ENCODE peak calls at places on chromosomes 6 and 20, in five cellular contexts. R, I, U, M and H are unnamed samples.

GRCh38 chr6:112308476-112308875 is 38.7 kb upstream of the RFPL4B start:
- DNase-seq in R (no peak), I (peak), U (no peak), M (no peak), H (no peak)

GRCh38 chr6:144469144-144469575 is 184.0 kb downstream of the UTRN start:
- DNase-seq in R (no peak), I (no peak), U (no peak), M (no peak), H (no peak)

GRCh38 chr6:77430506-77430905 is 32.8 kb downstream of the HTR1B start:
- DNase-seq in R (no peak), I (no peak), U (no peak), M (no peak), H (no peak)

GRCh38 chr20:4684837-4685413 is 36.8 kb upstream of the PRND start:
- DNase-seq in R (peak), I (peak), U (no peak), M (no peak), H (no peak)

GRCh38 chr6:170035896-170036295 is 255.0 kb downstream of the DLL1 start:
- DNase-seq in R (peak), I (no peak), U (no peak), M (peak), H (no peak)

GRCh38 chr20:62420846-62421715 is 6.3 kb downstream of the RBBP8NL start:
- DNase-seq in R (no peak), I (no peak), U (no peak), M (no peak), H (no peak)

GRCh38 chr6:159985296-159985940 is 16.5 kb downstream of the IGF2R start:
- DNase-seq in R (no peak), I (peak), U (no peak), M (no peak), H (no peak)

GRCh38 chr6:83168556-83168955 is 24.5 kb downstream of the PGM3 start:
- DNase-seq in R (no peak), I (no peak), U (no peak), M (no peak), H (no peak)

GRCh38 chr6:49606696-49607390 is 29.8 kb downstream of the RHAG start:
- DNase-seq in R (peak), I (peak), U (no peak), M (no peak), H (no peak)

GRCh38 chr6:131754715-131755567 is 44.1 kb upstream of the CTAGE9 start:
- DNase-seq in R (no peak), I (peak), U (no peak), M (no peak), H (no peak)

GRCh38 chr6:109095036-109095820 is at the start of gene CEP57L1:
- DNase-seq in R (peak), I (peak), U (peak), M (peak), H (peak)

GRCh38 chr6:150541587-150541986 is 58.1 kb upstream of the PLEKHG1 start:
- DNase-seq in R (no peak), I (no peak), U (no peak), M (no peak), H (no peak)

GRCh38 chr20:23245553-23246128 is 105.0 kb upstream of the NXT1 start:
- DNase-seq in R (peak), I (no peak), U (no peak), M (no peak), H (no peak)

GRCh38 chr6:125787791-125788190 is 3.0 kb upstream of the NCOA7 start:
- DNase-seq in R (peak), I (peak), U (no peak), M (no peak), H (no peak)

GRCh38 chr6:158485411-158485810 is 74.5 kb upstream of the TMEM181 start:
- DNase-seq in R (no peak), I (peak), U (no peak), M (no peak), H (no peak)

GRCh38 chr6:100346828-100347227 is 117.9 kb downstream of the SIM1 start:
- DNase-seq in R (no peak), I (peak), U (no peak), M (no peak), H (no peak)

GRCh38 chr6:107679457-107679856 is 144.7 kb downstream of the SCML4 start:
- DNase-seq in R (peak), I (peak), U (no peak), M (no peak), H (no peak)

GRCh38 chr6:27553123-27553904 is 80.4 kb upstream of the ZNF184 start:
- DNase-seq in R (no peak), I (peak), U (no peak), M (no peak), H (no peak)

GRCh38 chr6:33926451-33926850 is 122.6 kb upstream of the MLN start:
- DNase-seq in R (no peak), I (peak), U (no peak), M (no peak), H (no peak)

GRCh38 chr6:42368156-42368555 is 83.6 kb downstream of the TRERF1 start:
- DNase-seq in R (no peak), I (no peak), U (no peak), M (no peak), H (no peak)

GRCh38 chr20:10715035-10715434 is 41.2 kb upstream of the JAG1 start:
- DNase-seq in R (no peak), I (peak), U (no peak), M (no peak), H (no peak)

GRCh38 chr20:8213270-8213669 is 81.2 kb downstream of the PLCB1 start:
- DNase-seq in R (no peak), I (no peak), U (no peak), M (no peak), H (no peak)
- H3K27ac ChIP-seq in R (peak), I (no peak), U (no peak), M (no peak), H (no peak)

DNA sequence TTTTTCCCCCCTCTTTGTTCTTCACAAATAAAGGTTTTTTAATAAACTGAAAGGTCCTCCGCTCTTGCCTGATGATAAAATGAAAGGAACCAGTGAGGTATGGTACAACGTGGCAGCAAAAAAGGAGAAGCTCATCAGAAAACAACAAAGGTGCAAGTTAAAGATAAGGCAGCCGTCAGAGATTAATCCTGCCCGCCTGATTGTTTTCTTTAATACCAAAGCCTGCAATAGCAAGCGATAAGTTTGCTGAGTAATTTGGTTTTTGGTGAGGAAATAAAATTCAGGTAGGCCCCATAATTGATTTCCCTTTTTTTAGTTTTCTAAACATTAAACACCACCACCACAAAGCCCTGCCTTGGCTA is 177.9 kb downstream of the MBOAT1 start:
- DNase-seq in R (no peak), I (no peak), U (no peak), M (no peak), H (no peak)
- H3K27ac ChIP-seq in R (no peak), I (no peak), U (no peak), M (no peak), H (no peak)

GRCh38 chr6:15312500-15312899 is 66.6 kb downstream of the JARID2 start:
- DNase-seq in R (no peak), I (peak), U (no peak), M (no peak), H (no peak)
- H3K27ac ChIP-seq in R (peak), I (peak), U (no peak), M (no peak), H (no peak)

GRCh38 chr6:148339766-148340165 is 2.9 kb upstream of the SASH1 start:
- DNase-seq in R (no peak), I (no peak), U (no peak), M (no peak), H (no peak)

GRCh38 chr6:148343383-148343782 is 745 bp downstream of the SASH1 start:
- DNase-seq in R (no peak), I (peak), U (no peak), M (no peak), H (no peak)

GRCh38 chr6:148342146-148343027 is at the start of gene SASH1:
- DNase-seq in R (peak), I (peak), U (peak), M (peak), H (peak)

GRCh38 chr6:148343028-148343374 is 363 bp downstream of the SASH1 start:
- DNase-seq in R (no peak), I (no peak), U (peak), M (no peak), H (peak)

GRCh38 chr6:148340586-148341297 is 1.9 kb upstream of the SASH1 start:
- DNase-seq in R (no peak), I (no peak), U (no peak), M (no peak), H (no peak)
- H3K27ac ChIP-seq in R (no peak), I (no peak), U (no peak), M (no peak), H (no peak)

DNA sequence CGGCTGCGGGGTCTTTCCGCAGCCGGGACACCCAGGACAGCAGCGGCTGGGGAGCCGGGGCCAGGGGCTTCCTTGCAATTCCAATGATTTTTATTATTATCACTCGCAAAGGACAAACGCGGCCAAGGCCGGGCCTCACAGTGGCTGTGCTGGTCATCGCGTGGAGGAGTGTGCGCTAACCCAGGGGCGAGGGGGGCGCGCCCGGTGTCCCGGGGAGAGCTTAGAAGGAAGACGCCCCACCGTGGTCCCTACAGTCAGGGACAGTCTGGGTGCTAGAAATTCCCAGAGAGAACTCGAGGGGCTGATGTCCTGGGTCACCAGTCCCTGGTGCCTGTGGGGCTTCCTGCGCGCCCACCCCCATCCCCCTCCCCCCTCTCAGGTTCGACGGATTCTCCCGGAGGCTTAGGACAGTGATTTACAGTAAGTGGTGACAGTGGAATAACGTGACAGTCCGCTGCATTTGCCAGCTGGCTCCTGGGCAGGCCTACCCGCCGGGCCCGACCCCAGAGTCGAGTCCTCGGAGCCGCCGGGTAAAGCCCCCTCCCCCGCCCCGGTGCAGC is 9.5 kb downstream of the FOXC1 start:
- DNase-seq in R (no peak), I (no peak), U (no peak), M (peak), H (no peak)
- H3K27ac ChIP-seq in R (peak), I (no peak), U (no peak), M (no peak), H (no peak)

DNA sequence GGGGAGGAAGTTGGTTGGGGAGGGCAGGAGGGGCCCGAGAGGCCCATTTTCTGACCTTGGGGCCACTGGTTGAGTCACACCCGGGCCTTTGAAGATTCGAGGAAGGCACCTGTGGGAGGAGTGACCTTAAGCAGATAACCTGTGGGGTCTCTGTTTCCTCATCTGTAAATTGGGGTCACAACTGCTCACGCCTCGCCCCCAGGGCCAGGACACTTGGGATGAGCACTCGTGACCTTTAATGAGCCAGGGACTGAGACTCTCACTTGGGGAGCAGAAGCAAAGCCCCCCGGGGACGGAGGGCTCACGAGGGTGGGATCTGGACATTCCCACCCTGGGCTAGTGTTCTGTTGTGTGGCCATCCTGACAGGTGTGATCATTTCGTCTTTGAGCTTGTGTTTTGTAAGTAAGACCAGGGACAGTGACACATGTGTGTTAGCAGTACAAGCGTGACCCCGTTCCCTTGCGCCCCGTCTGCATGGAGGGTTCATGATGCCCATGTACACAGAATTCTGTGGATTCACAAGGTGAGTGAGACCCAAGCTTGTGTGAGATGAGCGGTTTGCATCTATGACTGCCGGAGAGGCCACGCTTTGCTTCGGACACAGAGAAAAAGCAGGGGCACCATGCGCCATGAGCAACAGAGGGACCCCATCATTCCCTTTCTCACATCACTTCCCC is 79.3 kb upstream of the PMEPA1 start:
- DNase-seq in R (no peak), I (no peak), U (no peak), M (peak), H (no peak)
- H3K27ac ChIP-seq in R (no peak), I (no peak), U (no peak), M (no peak), H (no peak)

GRCh38 chr6:11608600-11609323 is 71.2 kb downstream of the TMEM170B start:
- DNase-seq in R (no peak), I (no peak), U (no peak), M (no peak), H (no peak)
- H3K27ac ChIP-seq in R (peak), I (peak), U (peak), M (peak), H (no peak)

GRCh38 chr6:18432180-18432579 is 45.0 kb downstream of the RNF144B start:
- DNase-seq in R (no peak), I (peak), U (no peak), M (no peak), H (no peak)
- H3K27ac ChIP-seq in R (no peak), I (peak), U (no peak), M (peak), H (no peak)